ENCODE peak calls at places on chromosomes 5 and 9, in four cellular contexts. S is psoas muscle, G is GM12878, R is breast epithelium. V is an unnamed sample.

GRCh38 chr5:14743601-14744295 is 79.2 kb downstream of the OTULIN start:
- DNase-seq in R (no peak), G (no peak), S (no peak), V (peak; percentile 78)

GRCh38 chr9:130959809-130960334 is 20.8 kb upstream of the FIBCD1 start:
- DNase-seq in R (no peak), S (no peak), G (no peak), V (no peak)

GRCh38 chr9:110248361-110248760 is 7.9 kb downstream of the TXN start:
- DNase-seq in S (no peak), G (no peak), R (no peak), V (no peak)

GRCh38 chr5:116612431-116612830 is 37.8 kb upstream of the SEMA6A start:
- DNase-seq in G (no peak), S (no peak), R (no peak), V (no peak)

GRCh38 chr9:111056554-111056953 is 18.3 kb upstream of the LPAR1 start:
- DNase-seq in G (no peak), S (no peak), R (no peak), V (peak; percentile 64)

GRCh38 chr9:18361621-18362020 is 112.3 kb upstream of the ADAMTSL1 start:
- DNase-seq in R (no peak), S (no peak), G (no peak), V (no peak)

GRCh38 chr9:128818099-128818838 is at the start of gene ENDOG:
- DNase-seq in S (peak; percentile 99), R (peak; percentile 97), G (peak; percentile 94), V (peak; percentile 94)

GRCh38 chr5:35671516-35671915 is 53.9 kb downstream of the SPEF2 start:
- DNase-seq in S (no peak), R (no peak), G (no peak), V (no peak)

GRCh38 chr9:11701706-11702105 is 991.5 kb upstream of the TYRP1 start:
- DNase-seq in R (no peak), S (no peak), G (no peak), V (no peak)

GRCh38 chr5:73312146-73312871 is 136.3 kb downstream of the FOXD1 start:
- DNase-seq in S (no peak), R (no peak), G (no peak), V (peak; percentile 89)

GRCh38 chr5:123089971-123090640 is 1.1 kb downstream of the PRDM6 start:
- DNase-seq in S (no peak), R (no peak), G (no peak), V (peak; percentile 25)

GRCh38 chr5:124740055-124740454 is 6.4 kb downstream of the ZNF608 start:
- DNase-seq in R (no peak), S (no peak), G (no peak), V (no peak)

GRCh38 chr9:14797442-14797841 is 74.9 kb upstream of the CER1 start:
- DNase-seq in G (no peak), S (no peak), R (no peak), V (no peak)

GRCh38 chr5:149143470-149143869 is 2.2 kb downstream of the ABLIM3 start:
- DNase-seq in S (no peak), R (no peak), G (no peak), V (peak; percentile 96)

GRCh38 chr9:100739666-100740065 is 161.8 kb downstream of the CAVIN4 start:
- DNase-seq in G (no peak), S (no peak), R (no peak), V (no peak)

GRCh38 chr9:108994695-108995094 is 18.6 kb downstream of the CTNNAL1 start:
- DNase-seq in G (no peak), R (no peak), S (peak; percentile 53), V (peak; percentile 65)

GRCh38 chr5:124996023-124996763 is 249.8 kb upstream of the ZNF608 start:
- DNase-seq in G (no peak), S (no peak), R (no peak), V (peak; percentile 10)

GRCh38 chr5:35316611-35317307 is 86.5 kb upstream of the PRLR start:
- DNase-seq in R (no peak), S (no peak), G (no peak), V (no peak)

GRCh38 chr9:131043097-131043496 is 34.1 kb downstream of the LAMC3 start:
- DNase-seq in R (no peak), G (no peak), S (no peak), V (no peak)

GRCh38 chr9:30630459-30630858 is 1754.0 kb upstream of the ACO1 start:
- DNase-seq in S (no peak), G (no peak), R (no peak), V (no peak)

GRCh38 chr9:124761710-124762109 is 9.4 kb downstream of the NR6A1 start:
- DNase-seq in G (no peak), S (no peak), R (no peak), V (no peak)

GRCh38 chr5:76583163-76584047 is 39.8 kb downstream of the F2RL2 start:
- DNase-seq in S (no peak), G (no peak), R (no peak), V (peak; percentile 65)

GRCh38 chr5:131242728-131243255 is 21.1 kb upstream of the CDC42SE2 start:
- DNase-seq in G (no peak), R (no peak), S (no peak), V (peak; percentile 77)

GRCh38 chr5:116442095-116442534 is 132.5 kb downstream of the SEMA6A start:
- DNase-seq in S (peak; percentile 64), R (no peak), G (no peak), V (peak; percentile 16)

GRCh38 chr5:60856059-60856458 is 12.0 kb upstream of the ELOVL7 start:
- DNase-seq in G (no peak), S (no peak), R (no peak), V (peak; percentile 12)

GRCh38 chr5:122180146-122180712 is 50.9 kb downstream of the ZNF474 start:
- DNase-seq in R (no peak), S (no peak), G (no peak), V (no peak)

GRCh38 chr9:87695523-87695922 is 30.4 kb upstream of the CTSL start:
- DNase-seq in S (no peak), G (no peak), R (no peak), V (no peak)

GRCh38 chr5:148949871-148950863 is 112.7 kb downstream of the SH3TC2 start:
- DNase-seq in S (peak; percentile 93), G (no peak), R (peak; percentile 59), V (peak; percentile 32)

GRCh38 chr5:141808857-141809256 is 69.4 kb downstream of the PCDH1 start:
- DNase-seq in G (no peak), S (no peak), R (no peak), V (no peak)

GRCh38 chr5:137587952-137588351 is 88.8 kb upstream of the SPOCK1 start:
- DNase-seq in R (no peak), G (no peak), S (no peak), V (no peak)

GRCh38 chr5:106894964-106895363 is 775.8 kb downstream of the EFNA5 start:
- DNase-seq in S (no peak), G (no peak), R (no peak), V (no peak)

GRCh38 chr5:83844320-83845068 is 123.8 kb upstream of the HAPLN1 start:
- DNase-seq in S (no peak), G (peak; percentile 79), R (no peak), V (peak; percentile 91)

GRCh38 chr9:114790521-114790920 is 15.3 kb downstream of the TNFSF15 start:
- DNase-seq in S (no peak), G (no peak), R (no peak), V (no peak)

GRCh38 chr5:125976421-125977060 is 446.7 kb upstream of the GRAMD2B start:
- DNase-seq in R (no peak), G (no peak), S (no peak), V (no peak)

GRCh38 chr9:9337129-9337528 is 1275.7 kb downstream of the PTPRD start:
- DNase-seq in S (no peak), G (no peak), R (no peak), V (no peak)

GRCh38 chr5:468401-468800 is 25.4 kb downstream of the EXOC3 start:
- DNase-seq in R (peak; percentile 34), G (no peak), S (peak; percentile 12), V (no peak)

GRCh38 chr5:464843-465590 is 22.0 kb downstream of the EXOC3 start:
- DNase-seq in R (peak; percentile 48), S (peak; percentile 46), G (no peak), V (no peak)

GRCh38 chr5:464446-464842 is 21.5 kb downstream of the EXOC3 start:
- DNase-seq in G (no peak), R (peak; percentile 27), S (peak; percentile 35), V (no peak)

GRCh38 chr5:465591-466403 is 22.8 kb downstream of the EXOC3 start:
- DNase-seq in R (peak; percentile 44), S (peak; percentile 40), G (no peak), V (no peak)

GRCh38 chr5:466661-467310 is 23.8 kb downstream of the EXOC3 start:
- DNase-seq in R (peak; percentile 47), G (no peak), S (peak; percentile 46), V (no peak)
- H3K4me3 ChIP-seq in R (no peak overlapping the region), G (no peak overlapping the region), S (no peak overlapping the region), V (no peak overlapping the region)

GRCh38 chr9:95754533-95755420 is 120.7 kb upstream of the ERCC6L2 start:
- DNase-seq in S (no peak), G (no peak), R (no peak), V (no peak)
- H3K4me3 ChIP-seq in S (no peak overlapping the region), G (no peak overlapping the region), R (no peak overlapping the region), V (no peak overlapping the region)

DNA sequence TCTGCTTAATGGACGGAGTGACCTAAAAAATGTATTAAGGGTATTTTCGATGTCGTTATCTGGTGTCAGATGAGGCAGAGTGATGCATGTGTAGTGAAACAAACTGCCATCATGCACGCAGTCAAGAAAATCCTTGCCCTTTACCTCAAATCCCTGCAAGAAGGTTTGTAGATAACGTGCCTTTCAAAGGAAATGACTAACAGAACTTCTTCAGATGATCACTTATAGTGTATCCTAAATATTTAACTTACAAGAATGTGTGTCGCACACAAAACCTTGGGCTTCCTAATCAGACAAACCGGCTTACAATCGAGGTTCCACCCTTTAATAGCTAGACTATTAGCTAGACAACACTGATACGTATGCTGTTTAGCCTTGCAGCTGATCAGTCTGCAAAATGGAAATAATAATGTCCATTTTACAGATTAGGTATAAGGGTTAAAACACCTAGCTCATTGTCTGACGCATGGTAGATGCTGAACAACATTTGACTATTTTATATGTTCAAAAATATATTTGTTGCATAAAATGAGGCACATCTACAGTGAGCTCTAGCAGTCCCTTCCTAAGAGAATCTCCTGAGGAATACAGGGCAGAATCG is 567 bp upstream of the TBCA start:
- DNase-seq in S (no peak), G (no peak), R (no peak), V (no peak)
- H3K4me3 ChIP-seq in S (peak overlapping the region; percentile 67), G (peak overlapping the region; percentile 81), R (peak overlapping the region; percentile 71), V (peak overlapping the region; percentile 90)

DNA sequence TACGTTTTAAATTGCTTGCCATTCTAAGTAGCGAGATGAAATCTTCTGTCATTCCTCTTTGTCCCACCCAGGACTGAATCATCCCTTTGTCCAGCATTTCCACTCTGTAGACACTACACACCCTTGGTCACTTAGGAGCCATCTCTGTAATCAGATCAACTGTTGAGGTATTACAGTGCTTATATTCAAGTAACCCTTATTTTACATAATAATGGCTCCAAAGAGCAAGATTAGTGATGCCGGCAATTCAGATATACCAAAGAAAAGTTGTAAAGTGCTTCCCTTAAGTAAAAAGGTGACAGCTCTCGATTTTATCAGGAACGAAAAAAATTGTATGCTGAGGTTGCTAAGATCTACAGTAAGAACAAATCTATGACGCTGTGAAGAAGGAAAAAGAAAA is 60.3 kb downstream of the TRIM36 start:
- DNase-seq in S (no peak), R (no peak), G (no peak), V (no peak)
- H3K4me3 ChIP-seq in S (no peak overlapping the region), R (no peak overlapping the region), G (no peak overlapping the region), V (no peak overlapping the region)

DNA sequence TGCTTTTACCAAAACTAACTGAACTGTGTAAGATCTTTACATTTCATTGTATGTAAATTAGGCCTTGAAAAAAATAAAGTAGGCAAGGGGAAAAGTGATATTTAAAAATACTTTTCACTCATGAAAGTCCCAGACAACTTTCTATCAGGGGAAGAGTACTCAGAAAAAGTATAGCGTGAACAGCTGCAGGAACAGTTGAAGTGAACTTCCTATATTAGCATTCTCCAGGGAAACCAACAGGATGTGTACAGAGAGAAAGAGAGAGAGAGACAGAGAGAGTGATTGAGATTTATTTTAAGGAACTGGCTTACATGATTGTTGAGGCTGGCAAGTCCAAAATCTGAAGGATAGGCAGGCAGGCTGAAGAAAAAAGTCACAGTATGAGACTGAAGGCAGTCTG is 42.0 kb downstream of the ERMP1 start:
- DNase-seq in S (no peak), R (no peak), G (no peak), V (no peak)
- H3K4me3 ChIP-seq in S (no peak overlapping the region), R (no peak overlapping the region), G (no peak overlapping the region), V (no peak overlapping the region)

V was measured in fibroblast of the aortic adventitia.